ENCODE peak calls at places on chromosomes 13 and 19, in four cellular contexts. One of them, this sample, is unnamed.

GRCh38 chr19:4233282-4233853 is 4.0 kb downstream of the EBI3 start:
- DNase-seq in A172: peak
- DNase-seq in NCI-H1092: no peak
- DNase-seq in NCI-H526: no peak
- DNase-seq in this sample: no peak

GRCh38 chr13:41064493-41064892 is 3.2 kb downstream of the WBP4 start:
- DNase-seq in A172: peak
- DNase-seq in NCI-H526: no peak
- DNase-seq in NCI-H1092: no peak
- DNase-seq in this sample: no peak

GRCh38 chr19:15469513-15470297 is 5.4 kb upstream of the RASAL3 start:
- DNase-seq in NCI-H526: no peak
- DNase-seq in A172: no peak
- DNase-seq in NCI-H1092: no peak
- DNase-seq in this sample: no peak

GRCh38 chr19:7679017-7679720 is 1.5 kb upstream of the TRAPPC5 start:
- DNase-seq in A172: no peak
- DNase-seq in NCI-H526: no peak
- DNase-seq in NCI-H1092: no peak
- DNase-seq in this sample: peak

GRCh38 chr19:3343619-3344502 is 22.5 kb upstream of the NFIC start:
- DNase-seq in A172: peak
- DNase-seq in NCI-H1092: no peak
- DNase-seq in NCI-H526: peak
- DNase-seq in this sample: peak

GRCh38 chr13:35782793-35783192 is 306.3 kb upstream of the MAB21L1 start:
- DNase-seq in NCI-H526: no peak
- DNase-seq in NCI-H1092: no peak
- DNase-seq in A172: no peak
- DNase-seq in this sample: no peak

GRCh38 chr19:56732974-56733373 is 61.4 kb upstream of the ZNF835 start:
- DNase-seq in NCI-H526: no peak
- DNase-seq in A172: no peak
- DNase-seq in NCI-H1092: no peak
- DNase-seq in this sample: no peak

GRCh38 chr19:17797397-17798201 is 2.7 kb downstream of the B3GNT3 start:
- DNase-seq in A172: peak
- DNase-seq in NCI-H1092: no peak
- DNase-seq in NCI-H526: no peak
- DNase-seq in this sample: peak

GRCh38 chr13:54945978-54946377 is 1917.4 kb downstream of the OLFM4 start:
- DNase-seq in A172: no peak
- DNase-seq in NCI-H526: no peak
- DNase-seq in NCI-H1092: no peak
- DNase-seq in this sample: no peak

GRCh38 chr19:45667620-45668341 is at the start of gene GIPR:
- DNase-seq in A172: peak
- DNase-seq in NCI-H526: no peak
- DNase-seq in NCI-H1092: no peak
- DNase-seq in this sample: peak

GRCh38 chr13:45068036-45069001 is 52.0 kb upstream of the GTF2F2 start:
- DNase-seq in A172: no peak
- DNase-seq in NCI-H526: no peak
- DNase-seq in NCI-H1092: peak
- DNase-seq in this sample: no peak

GRCh38 chr13:99384468-99384867 is 77.3 kb upstream of the GPR183 start:
- DNase-seq in NCI-H1092: no peak
- DNase-seq in A172: no peak
- DNase-seq in NCI-H526: no peak
- DNase-seq in this sample: no peak

This sample was measured in A549.